ENCODE peak calls at places on chromosomes 6 and 20, in five cellular contexts. Z is fibroblast of pulmonary artery, S is astrocyte of the cerebellum, U is epithelial cell of esophagus, X is mammary epithelial cell. J is an unnamed sample.

GRCh38 chr6:30006170-30007131 is 54.6 kb upstream of the POLR1H start:
- DNase-seq in Z (no peak), S (no peak), U (no peak), X (no peak), J (no peak)

GRCh38 chr6:20319520-20320357 is 81.9 kb upstream of the E2F3 start:
- DNase-seq in Z (no peak), S (no peak), U (no peak), X (no peak), J (no peak)

GRCh38 chr6:22068561-22069346 is 228.1 kb downstream of the PRL start:
- DNase-seq in Z (no peak), S (no peak), U (no peak), X (no peak), J (no peak)

GRCh38 chr6:163525926-163526325 is 111.4 kb downstream of the QKI start:
- DNase-seq in Z (peak), S (no peak), U (peak), X (no peak), J (no peak)

GRCh38 chr6:75377386-75377785 is 92.8 kb upstream of the TMEM30A start:
- DNase-seq in Z (no peak), S (no peak), U (no peak), X (no peak), J (no peak)

GRCh38 chr20:41218466-41218865 is 81.1 kb downstream of the PLCG1 start:
- DNase-seq in Z (peak), S (no peak), U (peak), X (peak), J (peak)

GRCh38 chr20:38874460-38875169 is 51.6 kb upstream of the FAM83D start:
- DNase-seq in Z (no peak), S (no peak), U (no peak), X (no peak), J (no peak)

GRCh38 chr20:62606551-62607201 is 35.6 kb upstream of the SLCO4A1 start:
- DNase-seq in Z (peak), S (no peak), U (no peak), X (no peak), J (no peak)

GRCh38 chr6:121603486-121603885 is 168.0 kb downstream of the GJA1 start:
- DNase-seq in Z (no peak), S (no peak), U (peak), X (no peak), J (no peak)

GRCh38 chr6:29479560-29479959 is 8.2 kb downstream of the MAS1L start:
- DNase-seq in Z (no peak), S (no peak), U (no peak), X (no peak), J (no peak)

GRCh38 chr6:55668625-55669024 is 89.6 kb upstream of the HMGCLL1 start:
- DNase-seq in Z (peak), S (peak), U (no peak), X (no peak), J (no peak)

GRCh38 chr6:165243801-165244200 is 65.6 kb downstream of the C6orf118 start:
- DNase-seq in Z (no peak), S (no peak), U (no peak), X (no peak), J (no peak)

GRCh38 chr6:7680393-7681075 is 45.4 kb upstream of the BMP6 start:
- DNase-seq in Z (no peak), S (no peak), U (no peak), X (no peak), J (no peak)

GRCh38 chr6:116087437-116088027 is 13.1 kb upstream of the NT5DC1 start:
- DNase-seq in Z (peak), S (peak), U (peak), X (peak), J (peak)

GRCh38 chr6:47047479-47048411 is 5.6 kb upstream of the ADGRF1 start:
- DNase-seq in Z (peak), S (peak), U (peak), X (peak), J (peak)

GRCh38 chr6:56540232-56540631 is 102.5 kb downstream of the DST start:
- DNase-seq in Z (no peak), S (no peak), U (no peak), X (no peak), J (no peak)

GRCh38 chr6:21856096-21856825 is 262.7 kb downstream of the SOX4 start:
- DNase-seq in Z (peak), S (peak), U (peak), X (peak), J (peak)

GRCh38 chr6:149164199-149164745 is 153.2 kb upstream of the TAB2 start:
- DNase-seq in Z (no peak), S (no peak), U (no peak), X (no peak), J (no peak)

GRCh38 chr20:40954521-40955165 is 74.0 kb upstream of the TOP1 start:
- DNase-seq in Z (no peak), S (no peak), U (no peak), X (no peak), J (no peak)

GRCh38 chr20:17835240-17835940 is 133.2 kb downstream of the SNX5 start:
- DNase-seq in Z (peak), S (peak), U (peak), X (peak), J (no peak)

GRCh38 chr6:7787137-7787575 is 61.3 kb downstream of the BMP6 start:
- DNase-seq in Z (peak), S (peak), U (peak), X (peak), J (peak)

GRCh38 chr6:33686225-33686742 is 25.2 kb downstream of the UQCC2 start:
- DNase-seq in Z (no peak), S (no peak), U (no peak), X (no peak), J (no peak)

GRCh38 chr6:139364302-139364981 is 10.0 kb downstream of the CITED2 start:
- DNase-seq in Z (peak), S (peak), U (peak), X (peak), J (no peak)

GRCh38 chr6:40344566-40345185 is 242.5 kb downstream of the LRFN2 start:
- DNase-seq in Z (no peak), S (no peak), U (no peak), X (no peak), J (no peak)

GRCh38 chr20:45998337-45998736 is 10.4 kb upstream of the MMP9 start:
- DNase-seq in Z (no peak), S (no peak), U (peak), X (no peak), J (no peak)

GRCh38 chr20:63979221-63979548 is 257 bp downstream of the SAMD10 start:
- DNase-seq in Z (no peak), S (no peak), U (no peak), X (no peak), J (no peak)

GRCh38 chr20:10611357-10611756 is 62.4 kb downstream of the JAG1 start:
- DNase-seq in Z (peak), S (no peak), U (peak), X (peak), J (no peak)

GRCh38 chr6:44309092-44309491 is 4.1 kb downstream of the AARS2 start:
- DNase-seq in Z (peak), S (no peak), U (peak), X (peak), J (peak)

GRCh38 chr6:38148606-38149005 is 329.1 kb downstream of the ZFAND3 start:
- DNase-seq in Z (no peak), S (no peak), U (no peak), X (no peak), J (no peak)

GRCh38 chr6:122372647-122373046 is 26.8 kb upstream of the HSF2 start:
- DNase-seq in Z (peak), S (peak), U (no peak), X (no peak), J (no peak)

GRCh38 chr6:136551103-136551502 is 881 bp upstream of the MAP7 start:
- DNase-seq in Z (no peak), S (no peak), U (peak), X (peak), J (no peak)

GRCh38 chr6:28803337-28803709 is 120.5 kb downstream of the TRIM27 start:
- DNase-seq in Z (no peak), S (no peak), U (no peak), X (no peak), J (no peak)

GRCh38 chr6:82080767-82081166 is 166.8 kb downstream of the IBTK start:
- DNase-seq in Z (no peak), S (peak), U (no peak), X (no peak), J (no peak)

GRCh38 chr6:4901256-4902061 is 102.4 kb downstream of the RPP40 start:
- DNase-seq in Z (no peak), S (no peak), U (no peak), X (no peak), J (no peak)

GRCh38 chr6:108581932-108582500 is 21.3 kb downstream of the FOXO3 start:
- DNase-seq in Z (peak), S (no peak), U (no peak), X (no peak), J (no peak)

DNA sequence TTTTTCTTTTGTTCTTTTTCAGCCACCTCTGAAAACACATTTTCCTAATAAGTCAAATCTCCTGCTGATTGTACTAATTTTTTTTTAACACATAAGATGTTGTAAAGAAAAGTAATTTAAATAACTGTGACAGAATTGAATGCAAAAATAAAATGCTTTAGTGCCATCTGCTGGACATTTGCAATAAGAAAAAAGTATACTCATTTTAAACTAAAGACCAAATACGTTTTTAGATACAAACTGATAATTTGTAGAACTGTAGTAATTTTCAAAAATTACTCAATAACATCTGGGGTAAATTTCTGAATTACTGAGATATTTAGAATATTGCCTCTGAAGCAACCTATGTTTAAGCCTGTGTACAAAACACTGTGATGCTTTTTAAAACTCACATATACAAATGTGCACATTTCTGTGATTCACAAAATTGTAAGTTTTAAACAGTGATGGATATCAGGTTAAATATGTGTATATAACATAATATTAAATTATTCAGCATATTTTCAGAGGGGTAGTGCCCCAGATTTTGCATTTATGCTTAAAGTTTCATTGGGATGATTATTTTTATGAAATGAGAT is 198.7 kb downstream of the RIMS1 start:
- DNase-seq in Z (peak), S (peak), U (peak), X (no peak), J (no peak)
- TF ChIP-seq CTCF in Z (peak), S (peak), U (no peak), X (peak), J (peak)

GRCh38 chr20:33929917-33930316 is 63.8 kb upstream of the RALY start:
- DNase-seq in Z (no peak), S (no peak), U (no peak), X (no peak), J (no peak)

GRCh38 chr20:33927703-33928102 is 66.0 kb upstream of the RALY start:
- DNase-seq in Z (no peak), S (no peak), U (no peak), X (no peak), J (no peak)

GRCh38 chr20:33936651-33937050 is 57.1 kb upstream of the RALY start:
- DNase-seq in Z (no peak), S (no peak), U (no peak), X (no peak), J (no peak)

DNA sequence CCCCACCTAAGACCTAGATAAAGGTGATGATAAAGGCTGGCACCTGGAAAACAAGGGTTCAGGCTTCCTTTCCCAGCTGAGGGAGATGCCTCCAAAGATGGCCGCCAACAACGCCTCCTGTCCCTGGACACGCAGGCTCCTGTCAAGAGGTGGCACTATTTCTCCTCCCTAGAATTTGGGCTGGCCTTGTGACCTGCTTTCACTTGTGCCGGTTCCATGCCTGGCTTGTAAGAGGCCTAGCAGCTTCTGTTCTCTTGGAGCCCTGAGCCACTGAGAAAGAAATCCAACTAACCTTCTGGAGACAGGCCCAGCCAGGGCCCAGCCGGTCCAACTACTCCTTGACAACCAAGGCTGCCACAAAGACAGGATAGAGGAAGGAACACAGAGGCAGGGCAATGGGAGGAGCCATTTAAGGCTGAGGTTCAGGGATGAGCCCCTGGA is 60.2 kb upstream of the RALY start:
- DNase-seq in Z (peak), S (no peak), U (peak), X (peak), J (no peak)
- TF ChIP-seq CTCF in Z (peak), S (peak), U (peak), X (peak), J (peak)

GRCh38 chr20:59020938-59021551 is 1.8 kb downstream of the TUBB1 start:
- DNase-seq in Z (peak), S (peak), U (peak), X (peak), J (no peak)

GRCh38 chr20:59017493-59018231 is 1.6 kb upstream of the TUBB1 start:
- DNase-seq in Z (no peak), S (no peak), U (no peak), X (no peak), J (no peak)

GRCh38 chr20:59016795-59017492 is 2.3 kb upstream of the TUBB1 start:
- DNase-seq in Z (no peak), S (no peak), U (peak), X (no peak), J (no peak)

GRCh38 chr20:59018817-59019216 is 412 bp upstream of the TUBB1 start:
- DNase-seq in Z (no peak), S (no peak), U (no peak), X (no peak), J (no peak)

DNA sequence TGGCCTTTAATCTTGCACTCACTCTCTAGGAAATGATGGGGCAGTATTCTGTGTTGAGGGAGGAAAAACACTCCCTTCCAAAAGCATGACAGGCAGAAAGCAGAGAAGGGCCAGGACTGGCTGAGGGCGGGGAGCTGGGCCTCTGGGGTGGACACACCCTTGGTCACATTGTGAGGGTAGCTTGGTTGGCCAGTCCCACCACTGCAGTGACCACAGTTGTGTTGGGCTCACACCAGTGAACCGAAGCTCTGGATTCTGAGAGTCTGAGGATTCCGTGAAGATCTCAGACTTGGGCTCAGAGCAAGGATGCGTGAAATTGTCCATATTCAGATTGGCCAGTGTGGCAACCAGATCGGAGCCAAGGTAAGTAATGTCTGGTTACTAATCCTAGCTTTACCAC is at the start of gene TUBB1:
- DNase-seq in Z (no peak), S (peak), U (no peak), X (no peak), J (no peak)
- TF ChIP-seq CTCF in Z (no peak), S (no peak), U (no peak), X (no peak), J (no peak)

GRCh38 chr6:90479603-90479926 is 107.3 kb downstream of the MAP3K7 start:
- DNase-seq in Z (no peak), S (no peak), U (no peak), X (no peak), J (no peak)
- TF ChIP-seq CTCF in Z (no peak), S (no peak), U (no peak), X (no peak), J (no peak)

DNA sequence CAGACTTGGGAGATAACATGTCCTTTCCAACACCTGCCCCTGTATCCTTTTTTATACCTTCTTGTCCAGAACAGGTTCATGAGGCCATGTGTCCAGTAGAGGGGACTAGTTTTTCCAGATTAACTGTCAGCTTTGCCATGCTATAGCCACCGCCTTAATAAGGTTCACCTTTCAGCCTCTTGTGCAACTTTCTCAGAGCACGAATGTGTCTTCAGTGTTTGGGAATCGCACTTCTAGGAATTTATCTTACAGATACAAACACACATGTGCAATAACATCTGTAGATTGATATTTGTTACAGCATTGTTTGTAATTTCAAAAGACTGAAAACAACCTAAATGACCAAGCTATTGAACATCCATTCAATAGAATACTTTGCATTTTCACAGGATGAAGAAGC is 21.4 kb downstream of the NCR2 start:
- DNase-seq in Z (no peak), S (no peak), U (no peak), X (no peak), J (no peak)
- TF ChIP-seq CTCF in Z (no peak), S (no peak), U (no peak), X (no peak), J (no peak)

DNA sequence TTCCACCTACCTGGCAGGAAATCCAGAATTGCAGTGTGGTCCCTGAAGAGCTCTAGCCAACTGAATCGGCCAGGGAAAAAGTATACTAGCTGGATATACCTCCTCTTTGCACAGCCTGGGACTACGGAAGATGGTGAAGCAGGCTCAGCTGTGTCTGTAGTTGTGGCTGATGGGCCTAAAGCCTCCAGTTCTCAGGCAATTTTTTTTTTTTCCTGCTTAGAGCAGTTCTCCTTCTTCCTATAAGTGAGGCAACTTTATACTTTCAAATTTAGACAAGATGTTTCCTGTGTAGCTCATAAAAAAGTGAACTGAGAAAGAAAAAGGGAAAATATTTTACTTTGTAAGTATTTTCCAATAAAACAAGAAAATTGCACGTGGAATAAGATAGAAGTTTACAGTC is 172.9 kb downstream of the CARMIL1 start:
- DNase-seq in Z (no peak), S (no peak), U (no peak), X (no peak), J (no peak)
- TF ChIP-seq CTCF in Z (no peak), S (no peak), U (no peak), X (no peak), J (no peak)